ENCODE peak calls at places on chromosomes 11 and 22, in nine cellular contexts. One of them, this sample, is unnamed.

GRCh38 chr11:72676874-72677341 is 2.7 kb upstream of the PDE2A start:
- DNase-seq in left cardiac atrium: peak; percentile 75
- DNase-seq in neural crest cell: peak; percentile 84
- DNase-seq in ecto neural progenitor cell: peak; percentile 93
- DNase-seq in G401: no peak
- DNase-seq in ACHN: peak; percentile 64
- DNase-seq in lower leg skin: no peak
- DNase-seq in CD8-positive, alpha-beta T cell: peak; percentile 44
- DNase-seq in amniotic epithelial cell: peak; percentile 34
- DNase-seq in this sample: no peak

GRCh38 chr11:2399488-2400068 is 972 bp upstream of the TSSC4 start:
- DNase-seq in left cardiac atrium: no peak
- DNase-seq in neural crest cell: no peak
- DNase-seq in ecto neural progenitor cell: no peak
- DNase-seq in G401: peak; percentile 52
- DNase-seq in ACHN: peak; percentile 44
- DNase-seq in lower leg skin: no peak
- DNase-seq in CD8-positive, alpha-beta T cell: peak; percentile 19
- DNase-seq in amniotic epithelial cell: peak; percentile 16
- DNase-seq in this sample: no peak

GRCh38 chr11:78465169-78465942 is 47.7 kb upstream of the GAB2 start:
- DNase-seq in left cardiac atrium: no peak
- DNase-seq in neural crest cell: no peak
- DNase-seq in ecto neural progenitor cell: no peak
- DNase-seq in G401: no peak
- DNase-seq in ACHN: no peak
- DNase-seq in lower leg skin: no peak
- DNase-seq in CD8-positive, alpha-beta T cell: peak; percentile 1
- DNase-seq in amniotic epithelial cell: no peak
- DNase-seq in this sample: no peak

GRCh38 chr11:8059571-8060011 is 21.4 kb upstream of the TUB start:
- DNase-seq in left cardiac atrium: no peak
- DNase-seq in neural crest cell: no peak
- DNase-seq in ecto neural progenitor cell: no peak
- DNase-seq in G401: no peak
- DNase-seq in ACHN: no peak
- DNase-seq in lower leg skin: no peak
- DNase-seq in CD8-positive, alpha-beta T cell: no peak
- DNase-seq in amniotic epithelial cell: no peak
- DNase-seq in this sample: no peak

GRCh38 chr11:30292545-30292944 is 30.4 kb upstream of the ARL14EP start:
- DNase-seq in left cardiac atrium: no peak
- DNase-seq in neural crest cell: no peak
- DNase-seq in ecto neural progenitor cell: no peak
- DNase-seq in G401: no peak
- DNase-seq in ACHN: no peak
- DNase-seq in lower leg skin: no peak
- DNase-seq in CD8-positive, alpha-beta T cell: no peak
- DNase-seq in amniotic epithelial cell: no peak
- DNase-seq in this sample: no peak

GRCh38 chr22:46596819-46597218 is 23.4 kb upstream of the GRAMD4 start:
- DNase-seq in left cardiac atrium: no peak
- DNase-seq in neural crest cell: no peak
- DNase-seq in ecto neural progenitor cell: no peak
- DNase-seq in G401: no peak
- DNase-seq in ACHN: no peak
- DNase-seq in lower leg skin: no peak
- DNase-seq in CD8-positive, alpha-beta T cell: no peak
- DNase-seq in amniotic epithelial cell: no peak
- DNase-seq in this sample: no peak

GRCh38 chr22:39381009-39381755 is 18.4 kb upstream of the TAB1 start:
- DNase-seq in left cardiac atrium: no peak
- DNase-seq in neural crest cell: no peak
- DNase-seq in ecto neural progenitor cell: no peak
- DNase-seq in G401: no peak
- DNase-seq in ACHN: no peak
- DNase-seq in lower leg skin: no peak
- DNase-seq in CD8-positive, alpha-beta T cell: no peak
- DNase-seq in amniotic epithelial cell: no peak
- DNase-seq in this sample: no peak

GRCh38 chr22:42080287-42080686 is 787 bp downstream of the SMDT1 start:
- DNase-seq in left cardiac atrium: peak; percentile 43
- DNase-seq in neural crest cell: no peak
- DNase-seq in ecto neural progenitor cell: no peak
- DNase-seq in G401: peak; percentile 71
- DNase-seq in ACHN: peak; percentile 33
- DNase-seq in lower leg skin: no peak
- DNase-seq in CD8-positive, alpha-beta T cell: no peak
- DNase-seq in amniotic epithelial cell: peak; percentile 62
- DNase-seq in this sample: no peak

GRCh38 chr11:94602430-94603372 is 35.5 kb downstream of the PIWIL4 start:
- DNase-seq in left cardiac atrium: peak; percentile 70
- DNase-seq in neural crest cell: no peak
- DNase-seq in ecto neural progenitor cell: no peak
- DNase-seq in G401: peak; percentile 15
- DNase-seq in ACHN: peak; percentile 82
- DNase-seq in lower leg skin: peak; percentile 26
- DNase-seq in CD8-positive, alpha-beta T cell: no peak
- DNase-seq in amniotic epithelial cell: peak; percentile 84
- DNase-seq in this sample: no peak

GRCh38 chr11:78438298-78438975 is 20.8 kb upstream of the GAB2 start:
- DNase-seq in left cardiac atrium: no peak
- DNase-seq in neural crest cell: no peak
- DNase-seq in ecto neural progenitor cell: no peak
- DNase-seq in G401: no peak
- DNase-seq in ACHN: no peak
- DNase-seq in lower leg skin: no peak
- DNase-seq in CD8-positive, alpha-beta T cell: no peak
- DNase-seq in amniotic epithelial cell: no peak
- DNase-seq in this sample: no peak

GRCh38 chr11:75495749-75496641 is 29.7 kb downstream of the GDPD5 start:
- DNase-seq in left cardiac atrium: no peak
- DNase-seq in neural crest cell: no peak
- DNase-seq in ecto neural progenitor cell: no peak
- DNase-seq in G401: no peak
- DNase-seq in ACHN: no peak
- DNase-seq in lower leg skin: no peak
- DNase-seq in CD8-positive, alpha-beta T cell: no peak
- DNase-seq in amniotic epithelial cell: no peak
- DNase-seq in this sample: no peak

GRCh38 chr11:94305146-94305545 is 766 bp downstream of the IZUMO1R start:
- DNase-seq in left cardiac atrium: no peak
- DNase-seq in neural crest cell: no peak
- DNase-seq in ecto neural progenitor cell: no peak
- DNase-seq in G401: no peak
- DNase-seq in ACHN: no peak
- DNase-seq in lower leg skin: no peak
- DNase-seq in CD8-positive, alpha-beta T cell: no peak
- DNase-seq in amniotic epithelial cell: peak; percentile 3
- DNase-seq in this sample: no peak

GRCh38 chr11:12131943-12132789 is 21.8 kb downstream of the MICAL2 start:
- DNase-seq in left cardiac atrium: no peak
- DNase-seq in neural crest cell: no peak
- DNase-seq in ecto neural progenitor cell: no peak
- DNase-seq in G401: no peak
- DNase-seq in ACHN: no peak
- DNase-seq in lower leg skin: no peak
- DNase-seq in CD8-positive, alpha-beta T cell: no peak
- DNase-seq in amniotic epithelial cell: no peak
- DNase-seq in this sample: no peak

GRCh38 chr22:27198518-27199035 is 541.2 kb downstream of the MIAT start:
- DNase-seq in left cardiac atrium: no peak
- DNase-seq in neural crest cell: no peak
- DNase-seq in ecto neural progenitor cell: no peak
- DNase-seq in G401: no peak
- DNase-seq in ACHN: no peak
- DNase-seq in lower leg skin: no peak
- DNase-seq in CD8-positive, alpha-beta T cell: no peak
- DNase-seq in amniotic epithelial cell: no peak
- DNase-seq in this sample: no peak

This sample was measured in cortex of kidney.